ENCODE peak calls at places on chromosomes 11 and 22, in four cellular contexts. One of them, this sample, is unnamed.
A peak's percentile ranks its signal among the peaks of the same experiment; 100 is the strongest.

GRCh38 chr22:46293591-46294260 is 2.9 kb upstream of the GTSE1 start:
- DNase-seq in thyroid gland: no peak
- DNase-seq in stomach: no peak
- DNase-seq in IMR-90: peak; percentile 53
- DNase-seq in this sample: no peak

GRCh38 chr11:68266936-68267880 is 4.6 kb downstream of the C11orf24 start:
- DNase-seq in thyroid gland: no peak
- DNase-seq in stomach: no peak
- DNase-seq in IMR-90: peak; percentile 17
- DNase-seq in this sample: no peak

GRCh38 chr11:122998727-122999370 is 17.2 kb upstream of the BSX start:
- DNase-seq in thyroid gland: no peak
- DNase-seq in stomach: no peak
- DNase-seq in IMR-90: no peak
- DNase-seq in this sample: no peak

GRCh38 chr11:75142714-75143419 is 8.0 kb upstream of the SLCO2B1 start:
- DNase-seq in thyroid gland: peak; percentile 40
- DNase-seq in stomach: peak; percentile 44
- DNase-seq in IMR-90: peak; percentile 95
- DNase-seq in this sample: peak; percentile 63

GRCh38 chr11:1739576-1739975 is 10.8 kb downstream of the IFITM10 start:
- DNase-seq in thyroid gland: no peak
- DNase-seq in stomach: no peak
- DNase-seq in IMR-90: no peak
- DNase-seq in this sample: peak; percentile 2

GRCh38 chr22:39714321-39714720 is 143.8 kb downstream of the CACNA1I start:
- DNase-seq in thyroid gland: no peak
- DNase-seq in stomach: no peak
- DNase-seq in IMR-90: no peak
- DNase-seq in this sample: no peak

GRCh38 chr11:14537134-14537599 is 17.0 kb upstream of the PSMA1 start:
- DNase-seq in thyroid gland: no peak
- DNase-seq in stomach: no peak
- DNase-seq in IMR-90: peak; percentile 15
- DNase-seq in this sample: no peak

GRCh38 chr11:106917973-106918372 is 100.3 kb downstream of the GUCY1A2 start:
- DNase-seq in thyroid gland: peak; percentile 4
- DNase-seq in stomach: no peak
- DNase-seq in IMR-90: peak; percentile 0
- DNase-seq in this sample: no peak

GRCh38 chr22:21937041-21937820 is 15.4 kb downstream of the PPM1F start:
- DNase-seq in thyroid gland: peak; percentile 76
- DNase-seq in stomach: peak; percentile 62
- DNase-seq in IMR-90: no peak
- DNase-seq in this sample: no peak

GRCh38 chr11:70212227-70212811 is 9.2 kb downstream of the FADD start:
- DNase-seq in thyroid gland: no peak
- DNase-seq in stomach: peak; percentile 64
- DNase-seq in IMR-90: no peak
- DNase-seq in this sample: no peak

GRCh38 chr22:29944339-29944738 is 61.4 kb downstream of the MTMR3 start:
- DNase-seq in thyroid gland: no peak
- DNase-seq in stomach: no peak
- DNase-seq in IMR-90: peak; percentile 4
- DNase-seq in this sample: no peak

GRCh38 chr22:44968736-44969135 is 41.1 kb downstream of the PHF21B start:
- DNase-seq in thyroid gland: no peak
- DNase-seq in stomach: no peak
- DNase-seq in IMR-90: no peak
- DNase-seq in this sample: no peak

GRCh38 chr22:27811778-27812177 is 10.2 kb upstream of the MN1 start:
- DNase-seq in thyroid gland: no peak
- DNase-seq in stomach: no peak
- DNase-seq in IMR-90: no peak
- DNase-seq in this sample: no peak

GRCh38 chr11:121446752-121447156 is 5.4 kb upstream of the SORL1 start:
- DNase-seq in thyroid gland: no peak
- DNase-seq in stomach: no peak
- DNase-seq in IMR-90: peak; percentile 73
- DNase-seq in this sample: no peak

GRCh38 chr22:35023692-35024363 is 42.1 kb upstream of the ISX start:
- DNase-seq in thyroid gland: peak; percentile 44
- DNase-seq in stomach: peak; percentile 71
- DNase-seq in IMR-90: no peak
- DNase-seq in this sample: peak; percentile 50

GRCh38 chr22:43289551-43289963 is 53.6 kb downstream of the SCUBE1 start:
- DNase-seq in thyroid gland: peak; percentile 23
- DNase-seq in stomach: no peak
- DNase-seq in IMR-90: peak; percentile 11
- DNase-seq in this sample: no peak

GRCh38 chr22:31874821-31875220 is 69.5 kb upstream of the YWHAH start:
- DNase-seq in thyroid gland: no peak
- DNase-seq in stomach: no peak
- DNase-seq in IMR-90: no peak
- DNase-seq in this sample: no peak

GRCh38 chr11:28461338-28461737 is 353.1 kb downstream of the METTL15 start:
- DNase-seq in thyroid gland: no peak
- DNase-seq in stomach: no peak
- DNase-seq in IMR-90: peak; percentile 71
- DNase-seq in this sample: no peak

GRCh38 chr11:29959488-29959887 is 57.3 kb downstream of the KCNA4 start:
- DNase-seq in thyroid gland: no peak
- DNase-seq in stomach: no peak
- DNase-seq in IMR-90: no peak
- DNase-seq in this sample: no peak

GRCh38 chr11:9405721-9406120 is 21.3 kb downstream of the IPO7 start:
- DNase-seq in thyroid gland: no peak
- DNase-seq in stomach: no peak
- DNase-seq in IMR-90: peak; percentile 35
- DNase-seq in this sample: no peak

GRCh38 chr11:65576867-65577755 is 1.3 kb downstream of the EHBP1L1 start:
- DNase-seq in thyroid gland: peak; percentile 21
- DNase-seq in stomach: peak; percentile 78
- DNase-seq in IMR-90: peak; percentile 43
- DNase-seq in this sample: peak; percentile 77

GRCh38 chr11:1832989-1833365 is 1.8 kb upstream of the SYT8 start:
- DNase-seq in thyroid gland: no peak
- DNase-seq in stomach: no peak
- DNase-seq in IMR-90: no peak
- DNase-seq in this sample: no peak

GRCh38 chr11:76169473-76169881 is 36.8 kb downstream of the WNT11 start:
- DNase-seq in thyroid gland: no peak
- DNase-seq in stomach: no peak
- DNase-seq in IMR-90: no peak
- DNase-seq in this sample: no peak

GRCh38 chr11:1845571-1846452 is 7.0 kb downstream of the TNNI2 start:
- DNase-seq in thyroid gland: no peak
- DNase-seq in stomach: no peak
- DNase-seq in IMR-90: no peak
- DNase-seq in this sample: no peak

GRCh38 chr11:19072464-19072863 is 11.9 kb upstream of the MRGPRX2 start:
- DNase-seq in thyroid gland: peak; percentile 36
- DNase-seq in stomach: peak; percentile 86
- DNase-seq in IMR-90: no peak
- DNase-seq in this sample: no peak

GRCh38 chr11:70331901-70332300 is 61.4 kb downstream of the PPFIA1 start:
- DNase-seq in thyroid gland: no peak
- DNase-seq in stomach: no peak
- DNase-seq in IMR-90: no peak
- DNase-seq in this sample: no peak

GRCh38 chr11:8000390-8000789 is 13.3 kb downstream of the EIF3F start:
- DNase-seq in thyroid gland: no peak
- DNase-seq in stomach: no peak
- DNase-seq in IMR-90: no peak
- DNase-seq in this sample: no peak

GRCh38 chr11:65305501-65306268 is 9.0 kb upstream of the CDC42EP2 start:
- DNase-seq in thyroid gland: peak; percentile 80
- DNase-seq in stomach: peak; percentile 65
- DNase-seq in IMR-90: peak; percentile 90
- DNase-seq in this sample: no peak

GRCh38 chr11:120425527-120425926 is 86.0 kb upstream of the GRIK4 start:
- DNase-seq in thyroid gland: no peak
- DNase-seq in stomach: no peak
- DNase-seq in IMR-90: no peak
- DNase-seq in this sample: no peak

GRCh38 chr11:75667268-75667830 is 1.5 kb downstream of the MAP6 start:
- DNase-seq in thyroid gland: peak; percentile 65
- DNase-seq in stomach: peak; percentile 36
- DNase-seq in IMR-90: no peak
- DNase-seq in this sample: no peak

GRCh38 chr11:107683807-107684206 is 28.0 kb downstream of the SLN start:
- DNase-seq in thyroid gland: no peak
- DNase-seq in stomach: no peak
- DNase-seq in IMR-90: no peak
- DNase-seq in this sample: no peak

GRCh38 chr11:126993599-126993998 is 7.0 kb downstream of the KIRREL3 start:
- DNase-seq in thyroid gland: no peak
- DNase-seq in stomach: no peak
- DNase-seq in IMR-90: peak; percentile 54
- DNase-seq in this sample: no peak

GRCh38 chr22:32662587-32662915 is 139.0 kb upstream of the TIMP3 start:
- DNase-seq in thyroid gland: no peak
- DNase-seq in stomach: no peak
- DNase-seq in IMR-90: no peak
- DNase-seq in this sample: no peak

GRCh38 chr22:27405672-27406388 is 395.7 kb downstream of the MN1 start:
- DNase-seq in thyroid gland: peak; percentile 45
- DNase-seq in stomach: peak; percentile 73
- DNase-seq in IMR-90: peak; percentile 45
- DNase-seq in this sample: peak; percentile 26

GRCh38 chr11:103433380-103433779 is 324.2 kb downstream of the DYNC2H1 start:
- DNase-seq in thyroid gland: no peak
- DNase-seq in stomach: no peak
- DNase-seq in IMR-90: peak; percentile 94
- DNase-seq in this sample: no peak

GRCh38 chr11:118531597-118532084 is 649 bp downstream of the TMEM25 start:
- DNase-seq in thyroid gland: no peak
- DNase-seq in stomach: no peak
- DNase-seq in IMR-90: no peak
- DNase-seq in this sample: no peak

DNA sequence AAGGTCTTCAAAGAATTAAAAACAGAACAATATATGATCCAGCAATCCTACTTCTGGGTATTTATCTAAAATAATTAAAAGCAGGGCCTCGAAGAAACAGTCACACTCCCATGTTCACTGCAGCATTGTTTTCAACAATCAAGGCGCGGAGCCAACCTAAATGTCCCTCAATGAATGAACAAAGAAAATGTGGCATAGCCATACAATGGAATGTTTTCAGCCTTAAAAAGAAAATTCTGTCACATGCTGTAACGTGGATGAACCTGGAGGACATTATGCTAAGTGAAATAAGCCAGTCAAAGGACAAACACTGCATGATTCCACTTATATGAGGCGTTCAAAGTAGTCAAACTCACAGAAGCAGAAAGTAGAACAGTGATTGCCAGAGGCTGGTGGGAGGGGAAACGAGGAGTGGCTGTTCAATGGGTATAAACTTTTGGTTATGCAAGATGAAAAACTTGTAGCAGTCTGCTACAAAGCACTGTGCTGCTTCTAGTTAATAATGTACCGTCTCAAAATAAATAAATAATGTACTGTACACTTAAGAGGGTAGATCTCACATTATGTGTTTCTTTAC is 41.2 kb downstream of the SNX19 start:
- DNase-seq in thyroid gland: no peak
- DNase-seq in stomach: no peak
- DNase-seq in IMR-90: no peak
- DNase-seq in this sample: no peak
- H3K27ac ChIP-seq in thyroid gland: no peak overlapping the region
- H3K27ac ChIP-seq in stomach: no peak overlapping the region
- H3K27ac ChIP-seq in IMR-90: no peak overlapping the region
- H3K27ac ChIP-seq in this sample: no peak overlapping the region

DNA sequence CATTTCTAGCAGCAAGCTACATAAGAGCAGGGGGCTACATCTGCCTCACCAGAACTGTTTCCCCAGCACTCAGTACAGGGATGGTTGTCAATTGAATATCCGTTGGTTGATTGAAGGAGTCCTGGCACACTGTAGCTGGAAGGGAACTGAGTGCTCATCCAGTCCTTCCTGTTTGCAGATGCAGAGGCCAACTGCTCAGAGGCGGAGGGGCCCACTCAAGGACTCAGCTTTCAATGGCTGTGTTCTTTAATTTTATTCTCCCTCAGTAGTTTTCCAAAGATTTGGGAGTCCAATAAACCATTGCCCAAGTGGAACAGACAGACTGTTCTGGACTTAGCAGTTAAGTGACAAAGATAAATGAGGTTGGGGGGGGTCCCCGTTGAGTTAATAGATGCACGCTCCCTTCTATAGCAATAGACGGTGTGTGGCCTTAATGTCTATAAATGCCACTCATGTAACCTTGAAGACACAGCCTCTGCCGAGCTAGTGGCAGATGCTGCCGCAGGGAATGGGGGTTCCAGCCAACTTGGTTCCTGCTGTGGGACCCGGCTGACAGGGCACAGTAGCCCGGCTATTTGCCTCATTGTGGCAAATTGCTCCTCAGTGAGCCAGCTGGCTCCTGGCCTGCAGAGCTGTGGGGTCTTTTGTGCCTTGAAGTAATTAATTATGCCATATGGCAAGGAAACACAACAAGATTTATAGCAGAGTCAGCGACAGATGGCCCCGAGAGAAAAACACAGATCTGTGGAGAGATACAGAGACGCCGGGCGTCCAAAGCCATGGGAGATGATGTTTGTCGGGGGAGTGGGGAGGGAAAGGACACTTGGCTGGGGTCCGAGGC is 71.3 kb upstream of the GRK3 start:
- DNase-seq in thyroid gland: no peak
- DNase-seq in stomach: no peak
- DNase-seq in IMR-90: no peak
- DNase-seq in this sample: no peak
- TF ChIP-seq POLR2A in thyroid gland: no peak
- TF ChIP-seq POLR2A in stomach: no peak
- TF ChIP-seq POLR2A in IMR-90: no peak
- TF ChIP-seq POLR2A in this sample: no peak

GRCh38 chr22:36293606-36294292 is 40.8 kb downstream of the APOL1 start:
- DNase-seq in thyroid gland: no peak
- DNase-seq in stomach: no peak
- DNase-seq in IMR-90: no peak
- DNase-seq in this sample: no peak

GRCh38 chr22:36296690-36297089 is 43.8 kb downstream of the APOL1 start:
- DNase-seq in thyroid gland: no peak
- DNase-seq in stomach: no peak
- DNase-seq in IMR-90: no peak
- DNase-seq in this sample: no peak

GRCh38 chr22:36294293-36294620 is 41.3 kb downstream of the APOL1 start:
- DNase-seq in thyroid gland: no peak
- DNase-seq in stomach: no peak
- DNase-seq in IMR-90: no peak
- DNase-seq in this sample: no peak

GRCh38 chr22:36294801-36295200 is 41.9 kb downstream of the APOL1 start:
- DNase-seq in thyroid gland: no peak
- DNase-seq in stomach: no peak
- DNase-seq in IMR-90: no peak
- DNase-seq in this sample: no peak

GRCh38 chr22:36295247-36295646 is 42.3 kb downstream of the APOL1 start:
- DNase-seq in thyroid gland: no peak
- DNase-seq in stomach: no peak
- DNase-seq in IMR-90: no peak
- DNase-seq in this sample: no peak
- H3K27ac ChIP-seq in thyroid gland: no peak overlapping the region
- H3K27ac ChIP-seq in stomach: no peak overlapping the region
- H3K27ac ChIP-seq in IMR-90: no peak overlapping the region
- H3K27ac ChIP-seq in this sample: no peak overlapping the region

GRCh38 chr22:33707581-33707980 is 212.7 kb downstream of the LARGE1 start:
- DNase-seq in thyroid gland: no peak
- DNase-seq in stomach: no peak
- DNase-seq in IMR-90: no peak
- DNase-seq in this sample: no peak
- TF ChIP-seq POLR2A in thyroid gland: no peak
- TF ChIP-seq POLR2A in stomach: no peak
- TF ChIP-seq POLR2A in IMR-90: no peak
- TF ChIP-seq POLR2A in this sample: no peak